ENCODE peak calls at places on chromosomes 6 and 20, in five cellular contexts. N is stimulated activated CD8-positive, alpha-beta memory T cell treated with anti-CD3 and anti-CD28 coated beads, Interleukin-15, amount 100 ng/mL, for 24 hours; I is erythroblast; H is MV-4-11; O is heart right ventricle. W is an unnamed sample.

GRCh38 chr6:152273002-152273401 is 364.2 kb downstream of the SYNE1 start:
- DNase-seq in N (no peak), I (no peak), H (no peak), O (no peak), W (no peak)

GRCh38 chr6:136921936-136922679 is at the start of gene SLC35D3:
- DNase-seq in N (no peak), I (peak), H (peak), O (no peak), W (peak)

GRCh38 chr6:136051140-136051775 is 198.9 kb downstream of the MTFR2 start:
- DNase-seq in N (no peak), I (no peak), H (no peak), O (peak), W (no peak)

GRCh38 chr6:129893513-129894098 is 32.5 kb upstream of the TMEM244 start:
- DNase-seq in N (no peak), I (peak), H (peak), O (no peak), W (peak)

GRCh38 chr20:43800186-43800585 is 73.4 kb upstream of the GTSF1L start:
- DNase-seq in N (no peak), I (no peak), H (peak), O (no peak), W (no peak)

GRCh38 chr6:165925474-165926156 is 242.0 kb downstream of the TBXT start:
- DNase-seq in N (no peak), I (no peak), H (no peak), O (no peak), W (no peak)

GRCh38 chr20:40689100-40689942 is at the start of gene MAFB:
- DNase-seq in N (peak), I (peak), H (peak), O (peak), W (peak)

GRCh38 chr20:12591949-12592470 is 416.8 kb upstream of the SPTLC3 start:
- DNase-seq in N (no peak), I (no peak), H (no peak), O (no peak), W (no peak)

W was measured in CD4-positive, alpha-beta memory T cell.